ENCODE peak calls at places on chromosome 21, in eight cellular contexts. H is NCI-H1048; F is skeletal muscle cell; O is fibroblast of lung; N is CD8-positive, alpha-beta T cell; I is stimulated activated CD4-positive, alpha-beta T cell treated with anti-CD3 and anti-CD28 coated beads, TNF-alpha, amount 100 ng/mL, for 1 hour; Q is choroid plexus epithelial cell; G is sigmoid colon. M is an unnamed sample.

GRCh38 chr21:42744520-42745445 is 91.4 kb downstream of the PDE9A start:
- DNase-seq in I (no peak), G (peak; percentile 58), H (no peak), O (no peak), Q (no peak), N (no peak), F (no peak), M (no peak)

GRCh38 chr21:44866780-44867179 is 6.7 kb downstream of the PTTG1IP start:
- DNase-seq in O (peak; percentile 40), G (no peak), H (no peak), I (no peak), Q (peak; percentile 79), N (no peak), F (no peak), M (no peak)

GRCh38 chr21:25752389-25752788 is 17.6 kb downstream of the GABPA start:
- DNase-seq in F (no peak), N (no peak), I (no peak), Q (no peak), O (no peak), G (no peak), H (no peak), M (no peak)

GRCh38 chr21:42474982-42475381 is 21.0 kb downstream of the RSPH1 start:
- DNase-seq in H (no peak), O (no peak), I (no peak), Q (no peak), G (no peak), N (no peak), F (no peak), M (no peak)

GRCh38 chr21:30232011-30232410 is 16.1 kb upstream of the CLDN8 start:
- DNase-seq in O (no peak), G (no peak), I (no peak), H (no peak), Q (peak; percentile 10), N (no peak), F (peak; percentile 14), M (no peak)

GRCh38 chr21:25801217-25802015 is 66.6 kb downstream of the GABPA start:
- DNase-seq in N (peak; percentile 67), H (peak; percentile 62), F (peak; percentile 30), I (peak; percentile 73), O (peak; percentile 85), G (peak; percentile 83), Q (peak; percentile 91), M (peak; percentile 48)

GRCh38 chr21:40047211-40047610 is 180.0 kb downstream of the PCP4 start:
- DNase-seq in N (no peak), G (no peak), H (no peak), F (no peak), Q (no peak), O (no peak), I (no peak), M (no peak)

GRCh38 chr21:32306021-32306780 is 7.5 kb downstream of the MRAP start:
- DNase-seq in N (no peak), G (no peak), Q (peak; percentile 43), I (no peak), F (no peak), H (no peak), O (no peak), M (peak; percentile 89)

M was measured in dorsolateral prefrontal cortex.